ENCODE peak calls at places on chromosomes 7 and 10, in seven cellular contexts. One of them, this sample, is unnamed.

GRCh38 chr7:129748710-129749109 is 137.2 kb downstream of the NRF1 start:
- DNase-seq in activated naive CD8-positive, alpha-beta T cell treated with anti-CD3 and anti-CD28 coated beads, Interleukin-2, amount 50 U/mL, for 24 hours: no peak
- DNase-seq in HTR-8/SVneo: no peak
- DNase-seq in NCI-H1105: no peak
- DNase-seq in activated CD4-positive, alpha-beta T cell treated with anti-CD3 and anti-CD28 coated beads, Interleukin-2, amount 10 ng/mL, durations not matched to agents 7 days and 5 days: no peak
- DNase-seq in epithelial cell of prostate: no peak
- DNase-seq in endothelial cell: no peak
- DNase-seq in this sample: no peak

GRCh38 chr7:102280521-102280920 is 6.1 kb upstream of the SH2B2 start:
- DNase-seq in activated naive CD8-positive, alpha-beta T cell treated with anti-CD3 and anti-CD28 coated beads, Interleukin-2, amount 50 U/mL, for 24 hours: no peak
- DNase-seq in HTR-8/SVneo: no peak
- DNase-seq in NCI-H1105: no peak
- DNase-seq in activated CD4-positive, alpha-beta T cell treated with anti-CD3 and anti-CD28 coated beads, Interleukin-2, amount 10 ng/mL, durations not matched to agents 7 days and 5 days: no peak
- DNase-seq in epithelial cell of prostate: no peak
- DNase-seq in endothelial cell: no peak
- DNase-seq in this sample: no peak

GRCh38 chr7:50808282-50808888 is 25.7 kb upstream of the GRB10 start:
- DNase-seq in activated naive CD8-positive, alpha-beta T cell treated with anti-CD3 and anti-CD28 coated beads, Interleukin-2, amount 50 U/mL, for 24 hours: no peak
- DNase-seq in HTR-8/SVneo: no peak
- DNase-seq in NCI-H1105: no peak
- DNase-seq in activated CD4-positive, alpha-beta T cell treated with anti-CD3 and anti-CD28 coated beads, Interleukin-2, amount 10 ng/mL, durations not matched to agents 7 days and 5 days: no peak
- DNase-seq in epithelial cell of prostate: no peak
- DNase-seq in endothelial cell: no peak
- DNase-seq in this sample: no peak

GRCh38 chr10:98268694-98269386 is 846 bp upstream of the LOXL4 start:
- DNase-seq in activated naive CD8-positive, alpha-beta T cell treated with anti-CD3 and anti-CD28 coated beads, Interleukin-2, amount 50 U/mL, for 24 hours: no peak
- DNase-seq in HTR-8/SVneo: no peak
- DNase-seq in NCI-H1105: no peak
- DNase-seq in activated CD4-positive, alpha-beta T cell treated with anti-CD3 and anti-CD28 coated beads, Interleukin-2, amount 10 ng/mL, durations not matched to agents 7 days and 5 days: no peak
- DNase-seq in epithelial cell of prostate: no peak
- DNase-seq in endothelial cell: no peak
- DNase-seq in this sample: no peak

GRCh38 chr10:131570716-131571307 is 259.3 kb upstream of the TCERG1L start:
- DNase-seq in activated naive CD8-positive, alpha-beta T cell treated with anti-CD3 and anti-CD28 coated beads, Interleukin-2, amount 50 U/mL, for 24 hours: no peak
- DNase-seq in HTR-8/SVneo: no peak
- DNase-seq in NCI-H1105: no peak
- DNase-seq in activated CD4-positive, alpha-beta T cell treated with anti-CD3 and anti-CD28 coated beads, Interleukin-2, amount 10 ng/mL, durations not matched to agents 7 days and 5 days: no peak
- DNase-seq in epithelial cell of prostate: no peak
- DNase-seq in endothelial cell: no peak
- DNase-seq in this sample: no peak

GRCh38 chr7:138460176-138460648 is at the start of gene TRIM24:
- DNase-seq in activated naive CD8-positive, alpha-beta T cell treated with anti-CD3 and anti-CD28 coated beads, Interleukin-2, amount 50 U/mL, for 24 hours: no peak
- DNase-seq in HTR-8/SVneo: peak
- DNase-seq in NCI-H1105: no peak
- DNase-seq in activated CD4-positive, alpha-beta T cell treated with anti-CD3 and anti-CD28 coated beads, Interleukin-2, amount 10 ng/mL, durations not matched to agents 7 days and 5 days: peak
- DNase-seq in epithelial cell of prostate: no peak
- DNase-seq in endothelial cell: no peak
- DNase-seq in this sample: peak

GRCh38 chr10:132308588-132309451 is 1.1 kb upstream of the STK32C start:
- DNase-seq in activated naive CD8-positive, alpha-beta T cell treated with anti-CD3 and anti-CD28 coated beads, Interleukin-2, amount 50 U/mL, for 24 hours: no peak
- DNase-seq in HTR-8/SVneo: no peak
- DNase-seq in NCI-H1105: no peak
- DNase-seq in activated CD4-positive, alpha-beta T cell treated with anti-CD3 and anti-CD28 coated beads, Interleukin-2, amount 10 ng/mL, durations not matched to agents 7 days and 5 days: no peak
- DNase-seq in epithelial cell of prostate: no peak
- DNase-seq in endothelial cell: no peak
- DNase-seq in this sample: no peak

GRCh38 chr10:96642973-96643372 is 56.2 kb upstream of the TM9SF3 start:
- DNase-seq in activated naive CD8-positive, alpha-beta T cell treated with anti-CD3 and anti-CD28 coated beads, Interleukin-2, amount 50 U/mL, for 24 hours: peak
- DNase-seq in HTR-8/SVneo: peak
- DNase-seq in NCI-H1105: peak
- DNase-seq in activated CD4-positive, alpha-beta T cell treated with anti-CD3 and anti-CD28 coated beads, Interleukin-2, amount 10 ng/mL, durations not matched to agents 7 days and 5 days: peak
- DNase-seq in epithelial cell of prostate: no peak
- DNase-seq in endothelial cell: peak
- DNase-seq in this sample: no peak

GRCh38 chr7:45909576-45909975 is 11.5 kb downstream of the IGFBP3 start:
- DNase-seq in activated naive CD8-positive, alpha-beta T cell treated with anti-CD3 and anti-CD28 coated beads, Interleukin-2, amount 50 U/mL, for 24 hours: no peak
- DNase-seq in HTR-8/SVneo: no peak
- DNase-seq in NCI-H1105: no peak
- DNase-seq in activated CD4-positive, alpha-beta T cell treated with anti-CD3 and anti-CD28 coated beads, Interleukin-2, amount 10 ng/mL, durations not matched to agents 7 days and 5 days: no peak
- DNase-seq in epithelial cell of prostate: no peak
- DNase-seq in endothelial cell: no peak
- DNase-seq in this sample: no peak

GRCh38 chr10:69715156-69715898 is 85.3 kb downstream of the FAM241B start:
- DNase-seq in activated naive CD8-positive, alpha-beta T cell treated with anti-CD3 and anti-CD28 coated beads, Interleukin-2, amount 50 U/mL, for 24 hours: no peak
- DNase-seq in HTR-8/SVneo: no peak
- DNase-seq in NCI-H1105: no peak
- DNase-seq in activated CD4-positive, alpha-beta T cell treated with anti-CD3 and anti-CD28 coated beads, Interleukin-2, amount 10 ng/mL, durations not matched to agents 7 days and 5 days: no peak
- DNase-seq in epithelial cell of prostate: no peak
- DNase-seq in endothelial cell: no peak
- DNase-seq in this sample: no peak

GRCh38 chr7:1579481-1580421 is 9.9 kb upstream of the PSMG3 start:
- DNase-seq in activated naive CD8-positive, alpha-beta T cell treated with anti-CD3 and anti-CD28 coated beads, Interleukin-2, amount 50 U/mL, for 24 hours: peak
- DNase-seq in HTR-8/SVneo: peak
- DNase-seq in NCI-H1105: peak
- DNase-seq in activated CD4-positive, alpha-beta T cell treated with anti-CD3 and anti-CD28 coated beads, Interleukin-2, amount 10 ng/mL, durations not matched to agents 7 days and 5 days: peak
- DNase-seq in epithelial cell of prostate: no peak
- DNase-seq in endothelial cell: peak
- DNase-seq in this sample: peak

This sample was measured in naive thymus-derived CD4-positive, alpha-beta T cell.